ENCODE peak calls at places on chromosomes 1 and 21, in eight cellular contexts. One of them, this sample, is unnamed.

GRCh38 chr1:159958721-159959380 is 4.8 kb upstream of the SLAMF9 start:
- DNase-seq in fibroblast of mammary gland: no peak
- DNase-seq in cardiac muscle cell: no peak
- DNase-seq in foreskin fibroblast: no peak
- DNase-seq in RWPE2: no peak
- DNase-seq in T-helper 17 cell: no peak
- DNase-seq in nephron progenitor cell: no peak
- DNase-seq in activated T-helper 1 cell treated with Interleukin-2 at 50 U/mL for 16 hours: no peak
- DNase-seq in this sample: no peak

GRCh38 chr1:229478852-229479251 is 29.3 kb downstream of the NUP133 start:
- DNase-seq in fibroblast of mammary gland: no peak
- DNase-seq in cardiac muscle cell: no peak
- DNase-seq in foreskin fibroblast: no peak
- DNase-seq in RWPE2: no peak
- DNase-seq in T-helper 17 cell: no peak
- DNase-seq in nephron progenitor cell: no peak
- DNase-seq in activated T-helper 1 cell treated with Interleukin-2 at 50 U/mL for 16 hours: no peak
- DNase-seq in this sample: no peak

GRCh38 chr1:160795951-160796383 is at the start of gene LY9:
- DNase-seq in fibroblast of mammary gland: no peak
- DNase-seq in cardiac muscle cell: no peak
- DNase-seq in foreskin fibroblast: no peak
- DNase-seq in RWPE2: no peak
- DNase-seq in T-helper 17 cell: peak
- DNase-seq in nephron progenitor cell: no peak
- DNase-seq in activated T-helper 1 cell treated with Interleukin-2 at 50 U/mL for 16 hours: peak
- DNase-seq in this sample: peak

GRCh38 chr1:53486395-53487026 is 27.3 kb downstream of the DMRTB1 start:
- DNase-seq in fibroblast of mammary gland: no peak
- DNase-seq in cardiac muscle cell: no peak
- DNase-seq in foreskin fibroblast: no peak
- DNase-seq in RWPE2: no peak
- DNase-seq in T-helper 17 cell: no peak
- DNase-seq in nephron progenitor cell: no peak
- DNase-seq in activated T-helper 1 cell treated with Interleukin-2 at 50 U/mL for 16 hours: no peak
- DNase-seq in this sample: no peak

GRCh38 chr1:21229246-21230000 is 52.7 kb upstream of the EIF4G3 start:
- DNase-seq in fibroblast of mammary gland: peak
- DNase-seq in cardiac muscle cell: peak
- DNase-seq in foreskin fibroblast: peak
- DNase-seq in RWPE2: no peak
- DNase-seq in T-helper 17 cell: no peak
- DNase-seq in nephron progenitor cell: no peak
- DNase-seq in activated T-helper 1 cell treated with Interleukin-2 at 50 U/mL for 16 hours: no peak
- DNase-seq in this sample: no peak

GRCh38 chr1:233394860-233395717 is 67.6 kb downstream of the MAP3K21 start:
- DNase-seq in fibroblast of mammary gland: peak
- DNase-seq in cardiac muscle cell: peak
- DNase-seq in foreskin fibroblast: peak
- DNase-seq in RWPE2: no peak
- DNase-seq in T-helper 17 cell: no peak
- DNase-seq in nephron progenitor cell: peak
- DNase-seq in activated T-helper 1 cell treated with Interleukin-2 at 50 U/mL for 16 hours: no peak
- DNase-seq in this sample: no peak

GRCh38 chr1:210758761-210759160 is 375.2 kb downstream of the KCNH1 start:
- DNase-seq in fibroblast of mammary gland: no peak
- DNase-seq in cardiac muscle cell: no peak
- DNase-seq in foreskin fibroblast: no peak
- DNase-seq in RWPE2: no peak
- DNase-seq in T-helper 17 cell: no peak
- DNase-seq in nephron progenitor cell: no peak
- DNase-seq in activated T-helper 1 cell treated with Interleukin-2 at 50 U/mL for 16 hours: no peak
- DNase-seq in this sample: no peak

GRCh38 chr1:148333875-148334338 is 149.2 kb downstream of the PPIAL4G start:
- DNase-seq in fibroblast of mammary gland: no peak
- DNase-seq in cardiac muscle cell: no peak
- DNase-seq in foreskin fibroblast: no peak
- DNase-seq in RWPE2: no peak
- DNase-seq in T-helper 17 cell: no peak
- DNase-seq in nephron progenitor cell: no peak
- DNase-seq in activated T-helper 1 cell treated with Interleukin-2 at 50 U/mL for 16 hours: no peak
- DNase-seq in this sample: no peak

GRCh38 chr1:198756470-198756869 is 117.6 kb downstream of the PTPRC start:
- DNase-seq in fibroblast of mammary gland: peak
- DNase-seq in cardiac muscle cell: peak
- DNase-seq in foreskin fibroblast: no peak
- DNase-seq in RWPE2: no peak
- DNase-seq in T-helper 17 cell: no peak
- DNase-seq in nephron progenitor cell: no peak
- DNase-seq in activated T-helper 1 cell treated with Interleukin-2 at 50 U/mL for 16 hours: no peak
- DNase-seq in this sample: no peak

GRCh38 chr1:98794196-98794886 is 132.8 kb downstream of the SNX7 start:
- DNase-seq in fibroblast of mammary gland: peak
- DNase-seq in cardiac muscle cell: peak
- DNase-seq in foreskin fibroblast: peak
- DNase-seq in RWPE2: no peak
- DNase-seq in T-helper 17 cell: no peak
- DNase-seq in nephron progenitor cell: peak
- DNase-seq in activated T-helper 1 cell treated with Interleukin-2 at 50 U/mL for 16 hours: peak
- DNase-seq in this sample: peak

GRCh38 chr1:154514066-154514553 is 11.9 kb upstream of the SHE start:
- DNase-seq in fibroblast of mammary gland: no peak
- DNase-seq in cardiac muscle cell: no peak
- DNase-seq in foreskin fibroblast: no peak
- DNase-seq in RWPE2: no peak
- DNase-seq in T-helper 17 cell: no peak
- DNase-seq in nephron progenitor cell: no peak
- DNase-seq in activated T-helper 1 cell treated with Interleukin-2 at 50 U/mL for 16 hours: no peak
- DNase-seq in this sample: no peak

GRCh38 chr1:199512037-199512710 is 515.3 kb upstream of the NR5A2 start:
- DNase-seq in fibroblast of mammary gland: no peak
- DNase-seq in cardiac muscle cell: no peak
- DNase-seq in foreskin fibroblast: no peak
- DNase-seq in RWPE2: no peak
- DNase-seq in T-helper 17 cell: no peak
- DNase-seq in nephron progenitor cell: peak
- DNase-seq in activated T-helper 1 cell treated with Interleukin-2 at 50 U/mL for 16 hours: no peak
- DNase-seq in this sample: no peak

GRCh38 chr1:166956057-166956850 is 19.1 kb downstream of the ILDR2 start:
- DNase-seq in fibroblast of mammary gland: no peak
- DNase-seq in cardiac muscle cell: no peak
- DNase-seq in foreskin fibroblast: no peak
- DNase-seq in RWPE2: no peak
- DNase-seq in T-helper 17 cell: no peak
- DNase-seq in nephron progenitor cell: no peak
- DNase-seq in activated T-helper 1 cell treated with Interleukin-2 at 50 U/mL for 16 hours: no peak
- DNase-seq in this sample: no peak

GRCh38 chr1:183711691-183712401 is 58.7 kb upstream of the APOBEC4 start:
- DNase-seq in fibroblast of mammary gland: peak
- DNase-seq in cardiac muscle cell: peak
- DNase-seq in foreskin fibroblast: peak
- DNase-seq in RWPE2: no peak
- DNase-seq in T-helper 17 cell: no peak
- DNase-seq in nephron progenitor cell: no peak
- DNase-seq in activated T-helper 1 cell treated with Interleukin-2 at 50 U/mL for 16 hours: no peak
- DNase-seq in this sample: no peak

GRCh38 chr1:228399531-228400236 is 7.0 kb downstream of the TRIM11 start:
- DNase-seq in fibroblast of mammary gland: no peak
- DNase-seq in cardiac muscle cell: no peak
- DNase-seq in foreskin fibroblast: no peak
- DNase-seq in RWPE2: no peak
- DNase-seq in T-helper 17 cell: no peak
- DNase-seq in nephron progenitor cell: no peak
- DNase-seq in activated T-helper 1 cell treated with Interleukin-2 at 50 U/mL for 16 hours: no peak
- DNase-seq in this sample: no peak

GRCh38 chr1:201795066-201795465 is 33.9 kb upstream of the IPO9 start:
- DNase-seq in fibroblast of mammary gland: peak
- DNase-seq in cardiac muscle cell: peak
- DNase-seq in foreskin fibroblast: no peak
- DNase-seq in RWPE2: no peak
- DNase-seq in T-helper 17 cell: no peak
- DNase-seq in nephron progenitor cell: no peak
- DNase-seq in activated T-helper 1 cell treated with Interleukin-2 at 50 U/mL for 16 hours: no peak
- DNase-seq in this sample: no peak

GRCh38 chr1:211559222-211560010 is 19.5 kb downstream of the SLC30A1 start:
- DNase-seq in fibroblast of mammary gland: no peak
- DNase-seq in cardiac muscle cell: no peak
- DNase-seq in foreskin fibroblast: no peak
- DNase-seq in RWPE2: no peak
- DNase-seq in T-helper 17 cell: no peak
- DNase-seq in nephron progenitor cell: no peak
- DNase-seq in activated T-helper 1 cell treated with Interleukin-2 at 50 U/mL for 16 hours: no peak
- DNase-seq in this sample: no peak

GRCh38 chr1:198523183-198523942 is 17.1 kb downstream of the ATP6V1G3 start:
- DNase-seq in fibroblast of mammary gland: no peak
- DNase-seq in cardiac muscle cell: no peak
- DNase-seq in foreskin fibroblast: no peak
- DNase-seq in RWPE2: no peak
- DNase-seq in T-helper 17 cell: no peak
- DNase-seq in nephron progenitor cell: no peak
- DNase-seq in activated T-helper 1 cell treated with Interleukin-2 at 50 U/mL for 16 hours: no peak
- DNase-seq in this sample: no peak

GRCh38 chr1:12204754-12205658 is 24.8 kb upstream of the VPS13D start:
- DNase-seq in fibroblast of mammary gland: no peak
- DNase-seq in cardiac muscle cell: no peak
- DNase-seq in foreskin fibroblast: no peak
- DNase-seq in RWPE2: no peak
- DNase-seq in T-helper 17 cell: no peak
- DNase-seq in nephron progenitor cell: no peak
- DNase-seq in activated T-helper 1 cell treated with Interleukin-2 at 50 U/mL for 16 hours: no peak
- DNase-seq in this sample: no peak

GRCh38 chr1:68198752-68199151 is 33.6 kb downstream of the WLS start:
- DNase-seq in fibroblast of mammary gland: peak
- DNase-seq in cardiac muscle cell: no peak
- DNase-seq in foreskin fibroblast: no peak
- DNase-seq in RWPE2: no peak
- DNase-seq in T-helper 17 cell: no peak
- DNase-seq in nephron progenitor cell: no peak
- DNase-seq in activated T-helper 1 cell treated with Interleukin-2 at 50 U/mL for 16 hours: no peak
- DNase-seq in this sample: no peak

GRCh38 chr1:183537405-183537804 is 52.9 kb downstream of the NCF2 start:
- DNase-seq in fibroblast of mammary gland: no peak
- DNase-seq in cardiac muscle cell: no peak
- DNase-seq in foreskin fibroblast: no peak
- DNase-seq in RWPE2: no peak
- DNase-seq in T-helper 17 cell: no peak
- DNase-seq in nephron progenitor cell: no peak
- DNase-seq in activated T-helper 1 cell treated with Interleukin-2 at 50 U/mL for 16 hours: no peak
- DNase-seq in this sample: no peak

GRCh38 chr21:39612233-39613028 is at the start of gene B3GALT5:
- DNase-seq in fibroblast of mammary gland: peak
- DNase-seq in cardiac muscle cell: no peak
- DNase-seq in foreskin fibroblast: no peak
- DNase-seq in RWPE2: no peak
- DNase-seq in T-helper 17 cell: no peak
- DNase-seq in nephron progenitor cell: peak
- DNase-seq in activated T-helper 1 cell treated with Interleukin-2 at 50 U/mL for 16 hours: no peak
- DNase-seq in this sample: no peak

GRCh38 chr1:40694353-40694874 is 2.9 kb downstream of the NFYC start:
- DNase-seq in fibroblast of mammary gland: no peak
- DNase-seq in cardiac muscle cell: no peak
- DNase-seq in foreskin fibroblast: no peak
- DNase-seq in RWPE2: no peak
- DNase-seq in T-helper 17 cell: no peak
- DNase-seq in nephron progenitor cell: no peak
- DNase-seq in activated T-helper 1 cell treated with Interleukin-2 at 50 U/mL for 16 hours: no peak
- DNase-seq in this sample: no peak

GRCh38 chr1:115506523-115507255 is 135.1 kb upstream of the VANGL1 start:
- DNase-seq in fibroblast of mammary gland: no peak
- DNase-seq in cardiac muscle cell: no peak
- DNase-seq in foreskin fibroblast: no peak
- DNase-seq in RWPE2: no peak
- DNase-seq in T-helper 17 cell: no peak
- DNase-seq in nephron progenitor cell: peak
- DNase-seq in activated T-helper 1 cell treated with Interleukin-2 at 50 U/mL for 16 hours: no peak
- DNase-seq in this sample: no peak

GRCh38 chr1:21217812-21218596 is 41.3 kb upstream of the EIF4G3 start:
- DNase-seq in fibroblast of mammary gland: peak
- DNase-seq in cardiac muscle cell: peak
- DNase-seq in foreskin fibroblast: no peak
- DNase-seq in RWPE2: no peak
- DNase-seq in T-helper 17 cell: no peak
- DNase-seq in nephron progenitor cell: peak
- DNase-seq in activated T-helper 1 cell treated with Interleukin-2 at 50 U/mL for 16 hours: no peak
- DNase-seq in this sample: no peak

GRCh38 chr1:235635938-235636663 is 13.5 kb downstream of the GNG4 start:
- DNase-seq in fibroblast of mammary gland: no peak
- DNase-seq in cardiac muscle cell: no peak
- DNase-seq in foreskin fibroblast: no peak
- DNase-seq in RWPE2: no peak
- DNase-seq in T-helper 17 cell: no peak
- DNase-seq in nephron progenitor cell: no peak
- DNase-seq in activated T-helper 1 cell treated with Interleukin-2 at 50 U/mL for 16 hours: no peak
- DNase-seq in this sample: no peak

GRCh38 chr1:147496571-147496970 is 44.7 kb upstream of the BCL9 start:
- DNase-seq in fibroblast of mammary gland: peak
- DNase-seq in cardiac muscle cell: peak
- DNase-seq in foreskin fibroblast: no peak
- DNase-seq in RWPE2: no peak
- DNase-seq in T-helper 17 cell: no peak
- DNase-seq in nephron progenitor cell: no peak
- DNase-seq in activated T-helper 1 cell treated with Interleukin-2 at 50 U/mL for 16 hours: no peak
- DNase-seq in this sample: no peak

GRCh38 chr1:91273875-91274274 is 130.8 kb downstream of the HFM1 start:
- DNase-seq in fibroblast of mammary gland: peak
- DNase-seq in cardiac muscle cell: peak
- DNase-seq in foreskin fibroblast: peak
- DNase-seq in RWPE2: no peak
- DNase-seq in T-helper 17 cell: no peak
- DNase-seq in nephron progenitor cell: no peak
- DNase-seq in activated T-helper 1 cell treated with Interleukin-2 at 50 U/mL for 16 hours: no peak
- DNase-seq in this sample: no peak